ENCODE peak calls at places on chromosome 13, in four cellular contexts. One of them, this sample, is unnamed.
A peak's percentile ranks its signal among the peaks of the same experiment; 100 is the strongest.

GRCh38 chr13:101447852-101448251 is 4.6 kb upstream of the ITGBL1 start:
- DNase-seq in left ventricle myocardium inferior: no peak
- DNase-seq in naive thymus-derived CD4-positive, alpha-beta T cell: no peak
- DNase-seq in cardiac muscle cell: peak; percentile 4
- DNase-seq in this sample: no peak

GRCh38 chr13:106520205-106521004 is 15.1 kb downstream of the EFNB2 start:
- DNase-seq in left ventricle myocardium inferior: no peak
- DNase-seq in naive thymus-derived CD4-positive, alpha-beta T cell: no peak
- DNase-seq in cardiac muscle cell: peak; percentile 60
- DNase-seq in this sample: no peak

GRCh38 chr13:35198821-35199220 is 256.8 kb downstream of the NBEA start:
- DNase-seq in left ventricle myocardium inferior: no peak
- DNase-seq in naive thymus-derived CD4-positive, alpha-beta T cell: no peak
- DNase-seq in cardiac muscle cell: no peak
- DNase-seq in this sample: no peak

GRCh38 chr13:39501711-39502324 is 101.2 kb downstream of the LHFPL6 start:
- DNase-seq in left ventricle myocardium inferior: peak; percentile 54
- DNase-seq in naive thymus-derived CD4-positive, alpha-beta T cell: no peak
- DNase-seq in cardiac muscle cell: no peak
- DNase-seq in this sample: no peak

GRCh38 chr13:61913183-61913582 is 497.5 kb upstream of the PCDH20 start:
- DNase-seq in left ventricle myocardium inferior: no peak
- DNase-seq in naive thymus-derived CD4-positive, alpha-beta T cell: no peak
- DNase-seq in cardiac muscle cell: no peak
- DNase-seq in this sample: no peak

GRCh38 chr13:33076451-33076992 is 60.3 kb downstream of the KL start:
- DNase-seq in left ventricle myocardium inferior: no peak
- DNase-seq in naive thymus-derived CD4-positive, alpha-beta T cell: no peak
- DNase-seq in cardiac muscle cell: no peak
- DNase-seq in this sample: no peak

GRCh38 chr13:38970380-38971051 is 20.1 kb downstream of the STOML3 start:
- DNase-seq in left ventricle myocardium inferior: no peak
- DNase-seq in naive thymus-derived CD4-positive, alpha-beta T cell: no peak
- DNase-seq in cardiac muscle cell: no peak
- DNase-seq in this sample: no peak

GRCh38 chr13:95481051-95481775 is 71.3 kb upstream of the CLDN10 start:
- DNase-seq in left ventricle myocardium inferior: no peak
- DNase-seq in naive thymus-derived CD4-positive, alpha-beta T cell: no peak
- DNase-seq in cardiac muscle cell: peak; percentile 67
- DNase-seq in this sample: no peak

GRCh38 chr13:35987572-35988513 is 143.3 kb downstream of the DCLK1 start:
- DNase-seq in left ventricle myocardium inferior: no peak
- DNase-seq in naive thymus-derived CD4-positive, alpha-beta T cell: no peak
- DNase-seq in cardiac muscle cell: no peak
- DNase-seq in this sample: peak; percentile 62

GRCh38 chr13:95955255-95955654 is 97.9 kb downstream of the UGGT2 start:
- DNase-seq in left ventricle myocardium inferior: no peak
- DNase-seq in naive thymus-derived CD4-positive, alpha-beta T cell: no peak
- DNase-seq in cardiac muscle cell: no peak
- DNase-seq in this sample: no peak

GRCh38 chr13:38687246-38688229 is 661 bp downstream of the FREM2 start:
- DNase-seq in left ventricle myocardium inferior: no peak
- DNase-seq in naive thymus-derived CD4-positive, alpha-beta T cell: no peak
- DNase-seq in cardiac muscle cell: peak; percentile 12
- DNase-seq in this sample: no peak

GRCh38 chr13:99559560-99559959 is 58.3 kb downstream of the TM9SF2 start:
- DNase-seq in left ventricle myocardium inferior: no peak
- DNase-seq in naive thymus-derived CD4-positive, alpha-beta T cell: no peak
- DNase-seq in cardiac muscle cell: no peak
- DNase-seq in this sample: no peak

GRCh38 chr13:114124921-114125320 is 7.5 kb downstream of the RASA3 start:
- DNase-seq in left ventricle myocardium inferior: no peak
- DNase-seq in naive thymus-derived CD4-positive, alpha-beta T cell: peak; percentile 79
- DNase-seq in cardiac muscle cell: peak; percentile 59
- DNase-seq in this sample: no peak

GRCh38 chr13:24680258-24680920 is at the start of gene ATP12A:
- DNase-seq in left ventricle myocardium inferior: no peak
- DNase-seq in naive thymus-derived CD4-positive, alpha-beta T cell: peak; percentile 22
- DNase-seq in cardiac muscle cell: no peak
- DNase-seq in this sample: no peak

GRCh38 chr13:94233831-94234230 is 245.7 kb downstream of the DCT start:
- DNase-seq in left ventricle myocardium inferior: no peak
- DNase-seq in naive thymus-derived CD4-positive, alpha-beta T cell: no peak
- DNase-seq in cardiac muscle cell: no peak
- DNase-seq in this sample: no peak

GRCh38 chr13:29162638-29163037 is 342.5 kb downstream of the MTUS2 start:
- DNase-seq in left ventricle myocardium inferior: no peak
- DNase-seq in naive thymus-derived CD4-positive, alpha-beta T cell: no peak
- DNase-seq in cardiac muscle cell: no peak
- DNase-seq in this sample: no peak

GRCh38 chr13:107819071-107819470 is 396.3 kb downstream of the LIG4 start:
- DNase-seq in left ventricle myocardium inferior: no peak
- DNase-seq in naive thymus-derived CD4-positive, alpha-beta T cell: no peak
- DNase-seq in cardiac muscle cell: no peak
- DNase-seq in this sample: no peak

GRCh38 chr13:113393226-113393571 is 29.3 kb upstream of the GRTP1 start:
- DNase-seq in left ventricle myocardium inferior: no peak
- DNase-seq in naive thymus-derived CD4-positive, alpha-beta T cell: no peak
- DNase-seq in cardiac muscle cell: no peak
- DNase-seq in this sample: no peak

GRCh38 chr13:33445476-33445875 is 159.9 kb upstream of the STARD13 start:
- DNase-seq in left ventricle myocardium inferior: no peak
- DNase-seq in naive thymus-derived CD4-positive, alpha-beta T cell: no peak
- DNase-seq in cardiac muscle cell: no peak
- DNase-seq in this sample: no peak

GRCh38 chr13:73428137-73428536 is 369.3 kb downstream of the KLF5 start:
- DNase-seq in left ventricle myocardium inferior: no peak
- DNase-seq in naive thymus-derived CD4-positive, alpha-beta T cell: no peak
- DNase-seq in cardiac muscle cell: peak; percentile 74
- DNase-seq in this sample: no peak

GRCh38 chr13:64774915-64775314 is 2455.2 kb downstream of the PCDH9 start:
- DNase-seq in left ventricle myocardium inferior: no peak
- DNase-seq in naive thymus-derived CD4-positive, alpha-beta T cell: no peak
- DNase-seq in cardiac muscle cell: no peak
- DNase-seq in this sample: no peak

GRCh38 chr13:37277435-37278144 is 172.1 kb upstream of the CSNK1A1L start:
- DNase-seq in left ventricle myocardium inferior: no peak
- DNase-seq in naive thymus-derived CD4-positive, alpha-beta T cell: no peak
- DNase-seq in cardiac muscle cell: peak; percentile 63
- DNase-seq in this sample: no peak

GRCh38 chr13:49351871-49352270 is 92.0 kb downstream of the CAB39L start:
- DNase-seq in left ventricle myocardium inferior: no peak
- DNase-seq in naive thymus-derived CD4-positive, alpha-beta T cell: no peak
- DNase-seq in cardiac muscle cell: no peak
- DNase-seq in this sample: no peak

GRCh38 chr13:24746618-24747247 is 17.2 kb upstream of the RNF17 start:
- DNase-seq in left ventricle myocardium inferior: no peak
- DNase-seq in naive thymus-derived CD4-positive, alpha-beta T cell: no peak
- DNase-seq in cardiac muscle cell: peak; percentile 38
- DNase-seq in this sample: no peak

GRCh38 chr13:73521970-73522549 is 463.3 kb downstream of the KLF5 start:
- DNase-seq in left ventricle myocardium inferior: no peak
- DNase-seq in naive thymus-derived CD4-positive, alpha-beta T cell: no peak
- DNase-seq in cardiac muscle cell: no peak
- DNase-seq in this sample: no peak

GRCh38 chr13:79402074-79402635 is 3.9 kb downstream of the RBM26 start:
- DNase-seq in left ventricle myocardium inferior: no peak
- DNase-seq in naive thymus-derived CD4-positive, alpha-beta T cell: no peak
- DNase-seq in cardiac muscle cell: no peak
- DNase-seq in this sample: no peak

GRCh38 chr13:101626925-101627555 is 174.6 kb downstream of the ITGBL1 start:
- DNase-seq in left ventricle myocardium inferior: no peak
- DNase-seq in naive thymus-derived CD4-positive, alpha-beta T cell: peak; percentile 47
- DNase-seq in cardiac muscle cell: no peak
- DNase-seq in this sample: no peak

GRCh38 chr13:40228981-40229380 is 437.5 kb downstream of the FOXO1 start:
- DNase-seq in left ventricle myocardium inferior: no peak
- DNase-seq in naive thymus-derived CD4-positive, alpha-beta T cell: no peak
- DNase-seq in cardiac muscle cell: no peak
- DNase-seq in this sample: no peak

GRCh38 chr13:98204546-98204945 is 27.5 kb upstream of the RNF113B start:
- DNase-seq in left ventricle myocardium inferior: no peak
- DNase-seq in naive thymus-derived CD4-positive, alpha-beta T cell: no peak
- DNase-seq in cardiac muscle cell: no peak
- DNase-seq in this sample: no peak

GRCh38 chr13:98207411-98207810 is 30.3 kb upstream of the RNF113B start:
- DNase-seq in left ventricle myocardium inferior: no peak
- DNase-seq in naive thymus-derived CD4-positive, alpha-beta T cell: no peak
- DNase-seq in cardiac muscle cell: no peak
- DNase-seq in this sample: no peak

GRCh38 chr13:98208606-98209005 is 31.5 kb upstream of the RNF113B start:
- DNase-seq in left ventricle myocardium inferior: no peak
- DNase-seq in naive thymus-derived CD4-positive, alpha-beta T cell: no peak
- DNase-seq in cardiac muscle cell: no peak
- DNase-seq in this sample: no peak

GRCh38 chr13:98203641-98204326 is 26.7 kb upstream of the RNF113B start:
- DNase-seq in left ventricle myocardium inferior: no peak
- DNase-seq in naive thymus-derived CD4-positive, alpha-beta T cell: no peak
- DNase-seq in cardiac muscle cell: no peak
- DNase-seq in this sample: no peak

GRCh38 chr13:98206946-98207345 is 29.9 kb upstream of the RNF113B start:
- DNase-seq in left ventricle myocardium inferior: no peak
- DNase-seq in naive thymus-derived CD4-positive, alpha-beta T cell: no peak
- DNase-seq in cardiac muscle cell: peak; percentile 59
- DNase-seq in this sample: no peak
- H3K27ac ChIP-seq in left ventricle myocardium inferior: peak overlapping the region; percentile 13
- H3K27ac ChIP-seq in naive thymus-derived CD4-positive, alpha-beta T cell: no peak overlapping the region
- H3K27ac ChIP-seq in cardiac muscle cell: peak overlapping the region; percentile 87
- H3K27ac ChIP-seq in this sample: no peak overlapping the region

GRCh38 chr13:51776179-51776578 is 27.8 kb downstream of the DHRS12 start:
- DNase-seq in left ventricle myocardium inferior: no peak
- DNase-seq in naive thymus-derived CD4-positive, alpha-beta T cell: no peak
- DNase-seq in cardiac muscle cell: no peak
- DNase-seq in this sample: no peak

GRCh38 chr13:51771418-51772104 is 32.4 kb downstream of the DHRS12 start:
- DNase-seq in left ventricle myocardium inferior: no peak
- DNase-seq in naive thymus-derived CD4-positive, alpha-beta T cell: no peak
- DNase-seq in cardiac muscle cell: no peak
- DNase-seq in this sample: no peak

GRCh38 chr13:51772781-51773180 is 31.2 kb downstream of the DHRS12 start:
- DNase-seq in left ventricle myocardium inferior: no peak
- DNase-seq in naive thymus-derived CD4-positive, alpha-beta T cell: no peak
- DNase-seq in cardiac muscle cell: no peak
- DNase-seq in this sample: no peak

GRCh38 chr13:51772105-51772455 is 31.9 kb downstream of the DHRS12 start:
- DNase-seq in left ventricle myocardium inferior: no peak
- DNase-seq in naive thymus-derived CD4-positive, alpha-beta T cell: no peak
- DNase-seq in cardiac muscle cell: no peak
- DNase-seq in this sample: no peak

GRCh38 chr13:51773515-51773914 is 30.4 kb downstream of the DHRS12 start:
- DNase-seq in left ventricle myocardium inferior: no peak
- DNase-seq in naive thymus-derived CD4-positive, alpha-beta T cell: no peak
- DNase-seq in cardiac muscle cell: no peak
- DNase-seq in this sample: no peak
- H3K36me3 ChIP-seq in left ventricle myocardium inferior: peaks cover 7% of the 10 kb centered on the region
- H3K36me3 ChIP-seq in naive thymus-derived CD4-positive, alpha-beta T cell: no peaks in the 10 kb centered on the region
- H3K36me3 ChIP-seq in cardiac muscle cell: no peaks in the 10 kb centered on the region
- H3K36me3 ChIP-seq in this sample: no peaks in the 10 kb centered on the region

GRCh38 chr13:47853236-47853635 is 147.8 kb downstream of the SUCLA2 start:
- DNase-seq in left ventricle myocardium inferior: no peak
- DNase-seq in naive thymus-derived CD4-positive, alpha-beta T cell: no peak
- DNase-seq in cardiac muscle cell: peak; percentile 26
- DNase-seq in this sample: no peak
- H3K27ac ChIP-seq in left ventricle myocardium inferior: no peak overlapping the region
- H3K27ac ChIP-seq in naive thymus-derived CD4-positive, alpha-beta T cell: no peak overlapping the region
- H3K27ac ChIP-seq in cardiac muscle cell: no peak overlapping the region
- H3K27ac ChIP-seq in this sample: no peak overlapping the region

DNA sequence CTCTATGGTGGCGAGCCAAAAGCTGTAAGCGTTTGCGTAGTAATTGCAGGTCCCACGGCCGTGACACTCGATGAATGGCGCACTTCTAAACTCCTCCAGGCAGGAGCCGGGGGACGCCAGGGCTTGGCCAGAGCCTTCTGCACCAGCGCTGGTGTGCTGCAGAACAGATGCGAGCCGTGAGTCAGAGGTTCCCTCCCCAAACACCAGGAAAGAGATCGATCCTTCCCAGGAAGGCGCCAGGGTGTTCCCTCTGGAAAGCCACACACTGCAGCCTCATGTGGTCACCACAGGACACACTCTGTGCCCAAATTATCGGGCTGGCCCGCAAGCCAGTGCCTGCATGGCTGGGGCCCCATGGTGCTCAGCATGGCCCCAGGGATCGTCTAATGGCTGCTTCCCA is 154.6 kb downstream of the COL4A1 start:
- DNase-seq in left ventricle myocardium inferior: no peak
- DNase-seq in naive thymus-derived CD4-positive, alpha-beta T cell: no peak
- DNase-seq in cardiac muscle cell: no peak
- DNase-seq in this sample: no peak
- H3K36me3 ChIP-seq in left ventricle myocardium inferior: peaks cover 95% of the 10 kb centered on the region
- H3K36me3 ChIP-seq in naive thymus-derived CD4-positive, alpha-beta T cell: no peaks in the 10 kb centered on the region
- H3K36me3 ChIP-seq in cardiac muscle cell: peaks cover 7% of the 10 kb centered on the region
- H3K36me3 ChIP-seq in this sample: peaks cover 38% of the 10 kb centered on the region

This sample was measured in SJCRH30.